ENCODE peak calls at places on chromosomes 16 and 17, in six cellular contexts. C is CD8-positive, alpha-beta memory T cell; O is aorta; F is prostate gland; L is colonic mucosa; N is heart left ventricle. T is an unnamed sample.

GRCh38 chr17:21233581-21234337 is 19.5 kb downstream of the NATD1 start:
- DNase-seq in F (no peak), C (no peak), L (no peak), O (peak; percentile 38), N (no peak), T (no peak)

GRCh38 chr16:17313085-17313611 is 157.6 kb downstream of the XYLT1 start:
- DNase-seq in N (no peak), O (peak; percentile 70), L (peak; percentile 29), C (no peak), F (peak; percentile 73), T (peak; percentile 65)

GRCh38 chr17:47797797-47798196 is 23.8 kb downstream of the OSBPL7 start:
- DNase-seq in L (no peak), F (no peak), C (no peak), O (no peak), N (no peak), T (no peak)

GRCh38 chr16:12021578-12022265 is 45.2 kb downstream of the SNX29 start:
- DNase-seq in N (no peak), L (no peak), C (no peak), O (no peak), F (no peak), T (no peak)

GRCh38 chr17:57243171-57243622 is 13.1 kb upstream of the MSI2 start:
- DNase-seq in L (peak; percentile 72), N (peak; percentile 38), F (peak; percentile 61), C (peak; percentile 67), O (peak; percentile 65), T (peak; percentile 75)

GRCh38 chr17:39939588-39940419 is 12.3 kb downstream of the LRRC3C start:
- DNase-seq in F (no peak), N (peak; percentile 56), C (peak; percentile 41), O (no peak), L (no peak), T (no peak)

GRCh38 chr17:10652984-10653680 is 4.0 kb downstream of the MYH3 start:
- DNase-seq in N (no peak), C (peak; percentile 8), L (no peak), O (no peak), F (no peak), T (no peak)

GRCh38 chr16:70304892-70305448 is 6.0 kb downstream of the DDX19B start:
- DNase-seq in F (no peak), N (no peak), L (no peak), C (no peak), O (no peak), T (no peak)

GRCh38 chr16:22366889-22367288 is 7.5 kb downstream of the CDR2 start:
- DNase-seq in C (no peak), F (no peak), N (no peak), O (no peak), L (no peak), T (no peak)

GRCh38 chr17:16915752-16916556 is 56.0 kb downstream of the TNFRSF13B start:
- DNase-seq in C (no peak), N (no peak), O (peak; percentile 71), F (no peak), L (peak; percentile 68), T (no peak)

GRCh38 chr17:27529230-27529796 is 73.1 kb downstream of the KSR1 start:
- DNase-seq in C (no peak), L (no peak), N (no peak), F (no peak), O (no peak), T (no peak)

GRCh38 chr16:77868052-77868451 is 79.7 kb downstream of the VAT1L start:
- DNase-seq in L (no peak), O (no peak), C (no peak), N (no peak), F (no peak), T (no peak)

GRCh38 chr17:79064026-79064425 is 10.6 kb upstream of the ENGASE start:
- DNase-seq in C (no peak), L (no peak), O (peak; percentile 38), F (no peak), N (no peak), T (no peak)

GRCh38 chr17:74528491-74529199 is 2.6 kb downstream of the CD300LB start:
- DNase-seq in O (peak; percentile 51), L (peak; percentile 20), F (no peak), C (no peak), N (no peak), T (no peak)

GRCh38 chr16:84501077-84501735 is 3.3 kb downstream of the MEAK7 start:
- DNase-seq in C (no peak), O (no peak), L (no peak), F (no peak), N (no peak), T (no peak)

GRCh38 chr16:57380671-57381462 is 8.6 kb downstream of the CX3CL1 start:
- DNase-seq in F (no peak), N (no peak), O (no peak), C (peak; percentile 9), L (no peak), T (peak; percentile 14)

GRCh38 chr16:24526701-24527470 is 12.5 kb upstream of the RBBP6 start:
- DNase-seq in C (no peak), O (no peak), L (no peak), F (no peak), N (no peak), T (no peak)

GRCh38 chr16:861446-861845 is 60.9 kb upstream of the GNG13 start:
- DNase-seq in L (no peak), N (no peak), O (no peak), F (no peak), C (no peak), T (peak; percentile 10)

GRCh38 chr16:53559552-53559951 is 56.5 kb upstream of the AKTIP start:
- DNase-seq in F (no peak), N (no peak), O (no peak), C (no peak), L (no peak), T (no peak)

GRCh38 chr17:39261286-39261685 is 35.5 kb upstream of the STAC2 start:
- DNase-seq in C (no peak), L (no peak), N (no peak), F (no peak), O (no peak), T (peak; percentile 23)

GRCh38 chr16:3012246-3012645 is 477 bp upstream of the CLDN9 start:
- DNase-seq in N (no peak), F (no peak), L (no peak), C (no peak), O (no peak), T (no peak)

GRCh38 chr17:77185137-77185536 is 44.4 kb downstream of the SEC14L1 start:
- DNase-seq in N (no peak), C (no peak), O (no peak), L (no peak), F (no peak), T (no peak)

GRCh38 chr17:77180503-77181330 is 39.9 kb downstream of the SEC14L1 start:
- DNase-seq in L (no peak), N (no peak), O (no peak), C (no peak), F (no peak), T (no peak)

GRCh38 chr17:77184474-77184873 is 43.7 kb downstream of the SEC14L1 start:
- DNase-seq in N (no peak), O (no peak), F (no peak), L (no peak), C (no peak), T (no peak)

GRCh38 chr17:77182205-77182604 is 41.4 kb downstream of the SEC14L1 start:
- DNase-seq in O (no peak), L (no peak), C (peak; percentile 12), N (no peak), F (no peak), T (no peak)

DNA sequence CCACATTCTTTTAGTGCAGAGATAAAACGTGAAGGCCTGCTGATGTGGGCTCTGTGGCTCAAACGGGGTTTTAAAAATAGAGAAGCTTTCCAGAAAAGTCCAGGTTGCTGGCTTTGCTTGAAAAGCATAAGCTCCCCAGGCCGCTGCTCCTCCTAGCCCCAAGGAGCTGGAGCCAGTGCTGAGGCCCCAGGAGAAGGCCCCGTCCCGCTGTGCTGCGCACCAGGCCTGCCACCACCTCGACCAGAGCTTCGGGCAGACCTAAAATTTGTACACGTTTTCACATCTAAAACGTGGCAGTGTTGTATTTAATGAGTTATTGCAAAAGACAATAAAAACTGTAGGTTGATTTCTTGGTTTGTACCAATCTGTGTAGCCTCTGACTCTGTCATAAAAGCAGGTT is 42.0 kb downstream of the SEC14L1 start:
- DNase-seq in C (no peak), N (no peak), L (no peak), F (no peak), O (no peak), T (no peak)
- H3K4me1 ChIP-seq in C (peaks cover 43% of the 10 kb centered on the region), N (peaks cover 75% of the 10 kb centered on the region), L (no peaks in the 10 kb centered on the region), F (peaks cover 12% of the 10 kb centered on the region), O (no peaks in the 10 kb centered on the region), T (no peaks in the 10 kb centered on the region)

GRCh38 chr16:87543436-87544191 is 50.8 kb upstream of the ZCCHC14 start:
- DNase-seq in C (no peak), N (peak; percentile 57), O (peak; percentile 42), L (no peak), F (no peak), T (peak; percentile 48)
- H3K4me1 ChIP-seq in C (no peaks in the 10 kb centered on the region), N (peaks cover 12% of the 10 kb centered on the region), O (no peaks in the 10 kb centered on the region), L (no peaks in the 10 kb centered on the region), F (no peaks in the 10 kb centered on the region), T (peaks cover 6% of the 10 kb centered on the region)

GRCh38 chr17:76707985-76708807 is 2.6 kb downstream of the MXRA7 start:
- DNase-seq in O (no peak), C (no peak), N (peak; percentile 51), F (no peak), L (no peak), T (no peak)

GRCh38 chr17:76713765-76714164 is 3.0 kb upstream of the MXRA7 start:
- DNase-seq in F (no peak), C (no peak), L (no peak), O (no peak), N (peak; percentile 4), T (no peak)

GRCh38 chr17:76714336-76714735 is 3.6 kb upstream of the MXRA7 start:
- DNase-seq in N (peak; percentile 26), O (no peak), C (no peak), L (no peak), F (no peak), T (peak; percentile 19)

GRCh38 chr17:76709077-76709950 is 1.5 kb downstream of the MXRA7 start:
- DNase-seq in F (peak; percentile 44), N (peak; percentile 93), O (peak; percentile 95), L (peak; percentile 70), C (no peak), T (peak; percentile 80)

GRCh38 chr17:76710863-76711611 is at the start of gene MXRA7:
- DNase-seq in N (peak; percentile 81), F (peak; percentile 58), L (peak; percentile 81), O (peak; percentile 83), C (peak; percentile 44), T (peak; percentile 74)
- H3K4me1 ChIP-seq in N (peaks cover 60% of the 10 kb centered on the region), F (peaks cover 8% of the 10 kb centered on the region), L (peaks cover 6% of the 10 kb centered on the region), O (peaks cover 3% of the 10 kb centered on the region), C (peaks cover 24% of the 10 kb centered on the region), T (no peaks in the 10 kb centered on the region)

GRCh38 chr17:65041518-65041917 is 15.0 kb downstream of the GNA13 start:
- DNase-seq in N (no peak), O (no peak), C (peak; percentile 31), L (no peak), F (no peak), T (no peak)

GRCh38 chr17:65047939-65048338 is 8.6 kb downstream of the GNA13 start:
- DNase-seq in C (no peak), O (no peak), L (no peak), F (no peak), N (no peak), T (no peak)

GRCh38 chr17:65046236-65046635 is 10.3 kb downstream of the GNA13 start:
- DNase-seq in O (no peak), F (no peak), C (no peak), N (no peak), L (no peak), T (no peak)

GRCh38 chr17:65042911-65043310 is 13.6 kb downstream of the GNA13 start:
- DNase-seq in F (no peak), L (no peak), O (no peak), C (no peak), N (no peak), T (no peak)

GRCh38 chr17:65043802-65044201 is 12.7 kb downstream of the GNA13 start:
- DNase-seq in F (no peak), O (no peak), N (no peak), L (no peak), C (no peak), T (no peak)
- H3K4me1 ChIP-seq in F (no peaks in the 10 kb centered on the region), O (peaks cover 2% of the 10 kb centered on the region), N (peaks cover 58% of the 10 kb centered on the region), L (peaks cover 4% of the 10 kb centered on the region), C (peaks cover 71% of the 10 kb centered on the region), T (peaks cover 11% of the 10 kb centered on the region)

T was measured in mucosa of descending colon.